ENCODE peak calls at places on chromosomes 3 and 15, in six cellular contexts. One of them, this sample, is unnamed.
A peak's percentile ranks its signal among the peaks of the same experiment; 100 is the strongest.

GRCh38 chr3:129077222-129077621 is 16.6 kb downstream of the GP9 start:
- DNase-seq in AG08395: no peak
- DNase-seq in skeletal muscle cell: no peak
- DNase-seq in testis: no peak
- DNase-seq in cardiac muscle cell: no peak
- DNase-seq in CD8-positive, alpha-beta memory T cell: no peak
- DNase-seq in this sample: no peak

GRCh38 chr3:190385835-190386688 is 1.9 kb upstream of the CLDN16 start:
- DNase-seq in skeletal muscle cell: peak; percentile 94
- DNase-seq in CD8-positive, alpha-beta memory T cell: no peak
- DNase-seq in cardiac muscle cell: no peak
- DNase-seq in AG08395: peak; percentile 76
- DNase-seq in testis: no peak
- DNase-seq in this sample: peak; percentile 23

GRCh38 chr3:108879915-108880314 is 57.3 kb downstream of the TRAT1 start:
- DNase-seq in AG08395: no peak
- DNase-seq in CD8-positive, alpha-beta memory T cell: no peak
- DNase-seq in cardiac muscle cell: no peak
- DNase-seq in testis: no peak
- DNase-seq in skeletal muscle cell: no peak
- DNase-seq in this sample: peak; percentile 44

GRCh38 chr15:88987590-88987950 is 74.4 kb upstream of the MFGE8 start:
- DNase-seq in testis: no peak
- DNase-seq in cardiac muscle cell: no peak
- DNase-seq in CD8-positive, alpha-beta memory T cell: no peak
- DNase-seq in AG08395: no peak
- DNase-seq in skeletal muscle cell: no peak
- DNase-seq in this sample: no peak

GRCh38 chr3:68988740-68989139 is 24.7 kb downstream of the EOGT start:
- DNase-seq in skeletal muscle cell: no peak
- DNase-seq in cardiac muscle cell: no peak
- DNase-seq in CD8-positive, alpha-beta memory T cell: no peak
- DNase-seq in testis: no peak
- DNase-seq in AG08395: no peak
- DNase-seq in this sample: no peak

GRCh38 chr15:69943637-69944036 is 154.1 kb downstream of the TLE3 start:
- DNase-seq in skeletal muscle cell: no peak
- DNase-seq in CD8-positive, alpha-beta memory T cell: no peak
- DNase-seq in AG08395: no peak
- DNase-seq in testis: no peak
- DNase-seq in cardiac muscle cell: no peak
- DNase-seq in this sample: no peak

GRCh38 chr15:82110144-82110543 is 64.3 kb upstream of the MEX3B start:
- DNase-seq in testis: no peak
- DNase-seq in AG08395: no peak
- DNase-seq in CD8-positive, alpha-beta memory T cell: no peak
- DNase-seq in cardiac muscle cell: no peak
- DNase-seq in skeletal muscle cell: no peak
- DNase-seq in this sample: no peak

GRCh38 chr3:146148468-146148931 is 12.5 kb downstream of the PLOD2 start:
- DNase-seq in AG08395: no peak
- DNase-seq in skeletal muscle cell: no peak
- DNase-seq in testis: no peak
- DNase-seq in CD8-positive, alpha-beta memory T cell: no peak
- DNase-seq in cardiac muscle cell: no peak
- DNase-seq in this sample: no peak

GRCh38 chr3:184068344-184068743 is 15.5 kb downstream of the HTR3C start:
- DNase-seq in testis: no peak
- DNase-seq in cardiac muscle cell: no peak
- DNase-seq in skeletal muscle cell: no peak
- DNase-seq in CD8-positive, alpha-beta memory T cell: no peak
- DNase-seq in AG08395: no peak
- DNase-seq in this sample: no peak

GRCh38 chr3:49723301-49723630 is 485 bp downstream of the GMPPB start:
- DNase-seq in skeletal muscle cell: no peak
- DNase-seq in CD8-positive, alpha-beta memory T cell: peak; percentile 73
- DNase-seq in AG08395: peak; percentile 28
- DNase-seq in testis: peak; percentile 72
- DNase-seq in cardiac muscle cell: peak; percentile 63
- DNase-seq in this sample: peak; percentile 67

GRCh38 chr3:99394831-99395733 is 243.3 kb upstream of the COL8A1 start:
- DNase-seq in skeletal muscle cell: peak; percentile 69
- DNase-seq in CD8-positive, alpha-beta memory T cell: no peak
- DNase-seq in testis: no peak
- DNase-seq in cardiac muscle cell: no peak
- DNase-seq in AG08395: peak; percentile 55
- DNase-seq in this sample: no peak

This sample was measured in T47D.